ENCODE peak calls at places on chromosomes 1 and 21, in five cellular contexts. One of them, this sample, is unnamed.

GRCh38 chr1:175742790-175743459 is 470 bp downstream of the TNR start:
- DNase-seq in heart left ventricle: no peak
- DNase-seq in right atrium auricular region: no peak
- DNase-seq in T-helper 2 cell: no peak
- DNase-seq in T-cell: no peak
- DNase-seq in this sample: no peak

GRCh38 chr1:153612755-153613331 is at the start of gene S100A16:
- DNase-seq in right atrium auricular region: peak; percentile 81
- DNase-seq in heart left ventricle: peak; percentile 75
- DNase-seq in T-helper 2 cell: no peak
- DNase-seq in T-cell: no peak
- DNase-seq in this sample: no peak

GRCh38 chr1:22447581-22448215 is 4.0 kb upstream of the ZBTB40 start:
- DNase-seq in right atrium auricular region: no peak
- DNase-seq in heart left ventricle: peak; percentile 39
- DNase-seq in T-helper 2 cell: no peak
- DNase-seq in T-cell: no peak
- DNase-seq in this sample: no peak

GRCh38 chr21:34815831-34816700 is 147.3 kb downstream of the CLIC6 start:
- DNase-seq in T-cell: no peak
- DNase-seq in heart left ventricle: no peak
- DNase-seq in right atrium auricular region: peak; percentile 32
- DNase-seq in T-helper 2 cell: no peak
- DNase-seq in this sample: no peak

GRCh38 chr1:24926596-24927249 is 3.4 kb downstream of the RUNX3 start:
- DNase-seq in T-helper 2 cell: no peak
- DNase-seq in T-cell: no peak
- DNase-seq in heart left ventricle: no peak
- DNase-seq in right atrium auricular region: no peak
- DNase-seq in this sample: no peak

GRCh38 chr1:203667616-203668015 is 41.0 kb downstream of the ATP2B4 start:
- DNase-seq in heart left ventricle: no peak
- DNase-seq in right atrium auricular region: no peak
- DNase-seq in T-helper 2 cell: no peak
- DNase-seq in T-cell: no peak
- DNase-seq in this sample: no peak

GRCh38 chr1:180094705-180095280 is 59.9 kb upstream of the QSOX1 start:
- DNase-seq in T-helper 2 cell: no peak
- DNase-seq in heart left ventricle: no peak
- DNase-seq in right atrium auricular region: no peak
- DNase-seq in T-cell: no peak
- DNase-seq in this sample: no peak

GRCh38 chr1:179230251-179230650 is 774 bp upstream of the ABL2 start:
- DNase-seq in heart left ventricle: no peak
- DNase-seq in T-helper 2 cell: no peak
- DNase-seq in T-cell: no peak
- DNase-seq in right atrium auricular region: no peak
- DNase-seq in this sample: no peak

GRCh38 chr1:147812799-147813198 is 52.4 kb upstream of the GJA5 start:
- DNase-seq in heart left ventricle: no peak
- DNase-seq in T-cell: no peak
- DNase-seq in T-helper 2 cell: no peak
- DNase-seq in right atrium auricular region: no peak
- DNase-seq in this sample: no peak

GRCh38 chr1:203926025-203926540 is 64.7 kb downstream of the SNRPE start:
- DNase-seq in T-cell: no peak
- DNase-seq in right atrium auricular region: no peak
- DNase-seq in heart left ventricle: no peak
- DNase-seq in T-helper 2 cell: no peak
- DNase-seq in this sample: no peak

GRCh38 chr1:85846706-85847105 is 138.5 kb upstream of the ZNHIT6 start:
- DNase-seq in T-cell: no peak
- DNase-seq in T-helper 2 cell: no peak
- DNase-seq in right atrium auricular region: no peak
- DNase-seq in heart left ventricle: no peak
- DNase-seq in this sample: no peak

GRCh38 chr21:26769613-26770188 is 75.5 kb downstream of the ADAMTS1 start:
- DNase-seq in right atrium auricular region: no peak
- DNase-seq in heart left ventricle: no peak
- DNase-seq in T-cell: no peak
- DNase-seq in T-helper 2 cell: no peak
- DNase-seq in this sample: no peak

GRCh38 chr1:116254776-116255175 is 118.3 kb upstream of the ATP1A1 start:
- DNase-seq in heart left ventricle: no peak
- DNase-seq in T-helper 2 cell: no peak
- DNase-seq in T-cell: no peak
- DNase-seq in right atrium auricular region: no peak
- DNase-seq in this sample: no peak

GRCh38 chr1:152817309-152817708 is 5.5 kb downstream of the LCE1B start:
- DNase-seq in heart left ventricle: no peak
- DNase-seq in right atrium auricular region: no peak
- DNase-seq in T-helper 2 cell: no peak
- DNase-seq in T-cell: no peak
- DNase-seq in this sample: no peak

GRCh38 chr1:156464825-156465452 is 35.6 kb downstream of the MEF2D start:
- DNase-seq in right atrium auricular region: no peak
- DNase-seq in T-cell: no peak
- DNase-seq in heart left ventricle: no peak
- DNase-seq in T-helper 2 cell: no peak
- DNase-seq in this sample: no peak

GRCh38 chr1:119286587-119287181 is 81.9 kb upstream of the HAO2 start:
- DNase-seq in T-cell: no peak
- DNase-seq in heart left ventricle: no peak
- DNase-seq in T-helper 2 cell: no peak
- DNase-seq in right atrium auricular region: no peak
- DNase-seq in this sample: no peak

GRCh38 chr1:211831558-211832323 is 1.2 kb upstream of the LPGAT1 start:
- DNase-seq in T-helper 2 cell: no peak
- DNase-seq in heart left ventricle: no peak
- DNase-seq in right atrium auricular region: no peak
- DNase-seq in T-cell: no peak
- DNase-seq in this sample: no peak

GRCh38 chr1:6001992-6002576 is 9.9 kb upstream of the NPHP4 start:
- DNase-seq in T-cell: no peak
- DNase-seq in heart left ventricle: peak; percentile 35
- DNase-seq in right atrium auricular region: no peak
- DNase-seq in T-helper 2 cell: no peak
- DNase-seq in this sample: no peak

GRCh38 chr21:9837946-9838801 is 683.2 kb upstream of the TPTE start:
- DNase-seq in right atrium auricular region: no peak
- DNase-seq in T-helper 2 cell: no peak
- DNase-seq in heart left ventricle: no peak
- DNase-seq in T-cell: no peak
- DNase-seq in this sample: no peak

GRCh38 chr1:151511636-151512215 is 539 bp downstream of the CGN start:
- DNase-seq in T-cell: no peak
- DNase-seq in T-helper 2 cell: peak; percentile 9
- DNase-seq in heart left ventricle: no peak
- DNase-seq in right atrium auricular region: peak; percentile 59
- DNase-seq in this sample: peak; percentile 9

GRCh38 chr1:25031601-25031965 is 101.5 kb upstream of the RUNX3 start:
- DNase-seq in heart left ventricle: no peak
- DNase-seq in T-helper 2 cell: no peak
- DNase-seq in right atrium auricular region: no peak
- DNase-seq in T-cell: no peak
- DNase-seq in this sample: no peak

GRCh38 chr1:156591432-156592157 is at the start of gene NAXE:
- DNase-seq in heart left ventricle: peak; percentile 78
- DNase-seq in T-helper 2 cell: peak; percentile 60
- DNase-seq in T-cell: peak; percentile 29
- DNase-seq in right atrium auricular region: peak; percentile 60
- DNase-seq in this sample: peak; percentile 51

GRCh38 chr21:35619184-35619583 is 441.1 kb downstream of the SETD4 start:
- DNase-seq in T-helper 2 cell: no peak
- DNase-seq in right atrium auricular region: no peak
- DNase-seq in T-cell: no peak
- DNase-seq in heart left ventricle: no peak
- DNase-seq in this sample: no peak

GRCh38 chr1:109161836-109162606 is 48.1 kb downstream of the ELAPOR1 start:
- DNase-seq in right atrium auricular region: peak; percentile 73
- DNase-seq in T-helper 2 cell: no peak
- DNase-seq in T-cell: no peak
- DNase-seq in heart left ventricle: peak; percentile 16
- DNase-seq in this sample: no peak

GRCh38 chr1:38071530-38072266 is 25.1 kb upstream of the POU3F1 start:
- DNase-seq in heart left ventricle: no peak
- DNase-seq in T-helper 2 cell: no peak
- DNase-seq in right atrium auricular region: no peak
- DNase-seq in T-cell: no peak
- DNase-seq in this sample: no peak

GRCh38 chr1:12140016-12140415 is 26.8 kb upstream of the TNFRSF1B start:
- DNase-seq in heart left ventricle: no peak
- DNase-seq in T-helper 2 cell: no peak
- DNase-seq in right atrium auricular region: no peak
- DNase-seq in T-cell: no peak
- DNase-seq in this sample: no peak

GRCh38 chr1:117615474-117615873 is 9.6 kb downstream of the TENT5C start:
- DNase-seq in heart left ventricle: no peak
- DNase-seq in right atrium auricular region: no peak
- DNase-seq in T-cell: peak; percentile 34
- DNase-seq in T-helper 2 cell: no peak
- DNase-seq in this sample: no peak

GRCh38 chr1:43377831-43378230 is 10.0 kb upstream of the ELOVL1 start:
- DNase-seq in heart left ventricle: no peak
- DNase-seq in T-cell: no peak
- DNase-seq in right atrium auricular region: no peak
- DNase-seq in T-helper 2 cell: no peak
- DNase-seq in this sample: no peak

GRCh38 chr1:198775606-198776005 is 136.8 kb downstream of the PTPRC start:
- DNase-seq in T-helper 2 cell: no peak
- DNase-seq in right atrium auricular region: no peak
- DNase-seq in T-cell: no peak
- DNase-seq in heart left ventricle: no peak
- DNase-seq in this sample: no peak

GRCh38 chr1:12617511-12617900 is 504 bp downstream of the DHRS3 start:
- DNase-seq in right atrium auricular region: no peak
- DNase-seq in T-cell: peak; percentile 47
- DNase-seq in heart left ventricle: no peak
- DNase-seq in T-helper 2 cell: peak; percentile 26
- DNase-seq in this sample: peak; percentile 31

GRCh38 chr1:14607295-14607694 is 8.8 kb downstream of the KAZN start:
- DNase-seq in T-cell: no peak
- DNase-seq in right atrium auricular region: no peak
- DNase-seq in heart left ventricle: no peak
- DNase-seq in T-helper 2 cell: no peak
- DNase-seq in this sample: no peak

GRCh38 chr1:111513410-111514020 is 10.1 kb upstream of the ADORA3 start:
- DNase-seq in right atrium auricular region: no peak
- DNase-seq in heart left ventricle: no peak
- DNase-seq in T-helper 2 cell: no peak
- DNase-seq in T-cell: no peak
- DNase-seq in this sample: no peak

GRCh38 chr1:209150114-209150513 is 433.4 kb upstream of the CAMK1G start:
- DNase-seq in T-cell: no peak
- DNase-seq in heart left ventricle: no peak
- DNase-seq in right atrium auricular region: no peak
- DNase-seq in T-helper 2 cell: no peak
- DNase-seq in this sample: no peak

GRCh38 chr1:77281491-77282186 is at the start of gene AK5:
- DNase-seq in T-helper 2 cell: peak; percentile 10
- DNase-seq in T-cell: peak; percentile 9
- DNase-seq in heart left ventricle: no peak
- DNase-seq in right atrium auricular region: no peak
- DNase-seq in this sample: peak; percentile 25

GRCh38 chr1:218433744-218434143 is 88.6 kb downstream of the TGFB2 start:
- DNase-seq in T-cell: no peak
- DNase-seq in T-helper 2 cell: no peak
- DNase-seq in heart left ventricle: no peak
- DNase-seq in right atrium auricular region: no peak
- DNase-seq in this sample: no peak

GRCh38 chr1:172040466-172040865 is 199.2 kb downstream of the DNM3 start:
- DNase-seq in heart left ventricle: no peak
- DNase-seq in right atrium auricular region: no peak
- DNase-seq in T-cell: no peak
- DNase-seq in T-helper 2 cell: no peak
- DNase-seq in this sample: no peak

GRCh38 chr1:21550097-21550496 is 40.9 kb downstream of the ALPL start:
- DNase-seq in T-cell: no peak
- DNase-seq in heart left ventricle: no peak
- DNase-seq in right atrium auricular region: no peak
- DNase-seq in T-helper 2 cell: no peak
- DNase-seq in this sample: no peak

GRCh38 chr1:94754570-94754969 is 65.6 kb upstream of the SLC44A3 start:
- DNase-seq in heart left ventricle: no peak
- DNase-seq in right atrium auricular region: no peak
- DNase-seq in T-helper 2 cell: no peak
- DNase-seq in T-cell: no peak
- DNase-seq in this sample: no peak